ENCODE peak calls at places on chromosomes 2 and 18, in seven cellular contexts. K is hepatocyte; N is NCI-H510A treated with DMSO at 0.1 percent for 48 hours; I is activated naive CD4-positive, alpha-beta T cell treated with Interleukin-2 at 50 U/mL for 16 hours; Y is activated naive CD8-positive, alpha-beta T cell treated with anti-CD3 and anti-CD28 coated beads for 36 hours; D is mesothelial cell of epicardium; E is posterior cingulate gyrus. Q is an unnamed sample.

GRCh38 chr2:240567137-240567871 is 980 bp upstream of the RNPEPL1 start:
- DNase-seq in N (no peak), E (no peak), K (no peak), Y (no peak), I (peak; percentile 29), D (peak; percentile 38), Q (no peak)

GRCh38 chr2:201824212-201824611 is 17.9 kb downstream of the CDK15 start:
- DNase-seq in I (no peak), E (no peak), D (no peak), K (no peak), N (no peak), Y (no peak), Q (no peak)

GRCh38 chr2:121284424-121285076 is 452 bp downstream of the TFCP2L1 start:
- DNase-seq in I (no peak), Y (peak; percentile 9), D (peak; percentile 44), E (no peak), K (peak; percentile 43), N (no peak), Q (no peak)

GRCh38 chr2:70085711-70086277 is 1.5 kb upstream of the PCBP1 start:
- DNase-seq in E (no peak), K (no peak), Y (no peak), I (no peak), D (no peak), N (no peak), Q (no peak)

GRCh38 chr2:188244383-188244782 is 47.3 kb upstream of the GULP1 start:
- DNase-seq in E (no peak), D (no peak), I (no peak), Y (no peak), K (no peak), N (no peak), Q (no peak)

GRCh38 chr2:17413031-17413430 is 105.2 kb downstream of the RAD51AP2 start:
- DNase-seq in Y (no peak), K (no peak), N (no peak), E (no peak), D (no peak), I (no peak), Q (no peak)

GRCh38 chr2:9954136-9954535 is 2.6 kb downstream of the GRHL1 start:
- DNase-seq in Y (no peak), N (no peak), K (no peak), D (no peak), I (no peak), E (no peak), Q (no peak)

GRCh38 chr2:46025081-46025480 is 272.1 kb upstream of the EPAS1 start:
- DNase-seq in N (no peak), D (no peak), K (no peak), I (no peak), Y (no peak), E (no peak), Q (no peak)

GRCh38 chr2:156671706-156672105 is 235.5 kb downstream of the GPD2 start:
- DNase-seq in Y (no peak), N (no peak), I (no peak), K (no peak), E (no peak), D (no peak), Q (no peak)

GRCh38 chr18:10546557-10547300 is 20.9 kb downstream of the NAPG start:
- DNase-seq in K (no peak), D (no peak), E (no peak), I (no peak), Y (no peak), N (no peak), Q (no peak)

GRCh38 chr2:234308814-234309195 is 188.1 kb downstream of the ARL4C start:
- DNase-seq in N (no peak), E (no peak), I (peak; percentile 75), K (no peak), Y (peak; percentile 78), D (peak; percentile 11), Q (peak; percentile 60)

GRCh38 chr2:112629224-112629623 is 16.5 kb upstream of the SLC20A1 start:
- DNase-seq in N (no peak), I (no peak), D (no peak), K (no peak), E (no peak), Y (no peak), Q (no peak)

GRCh38 chr2:190698895-190699294 is 50.0 kb downstream of the NAB1 start:
- DNase-seq in K (no peak), I (no peak), N (no peak), E (no peak), Y (no peak), D (no peak), Q (no peak)

GRCh38 chr2:15733867-15734765 is 142.4 kb downstream of the DDX1 start:
- DNase-seq in I (no peak), E (no peak), D (peak; percentile 37), K (peak; percentile 51), Y (no peak), N (no peak), Q (no peak)

Q was measured in GM13976.